ENCODE peak calls at places on chromosomes 11 and 22, in five cellular contexts. D is HL-60, J is fibroblast of lung, L is MCF 10A, X is foreskin fibroblast. Q is an unnamed sample.

GRCh38 chr11:471468-472145 is 21.5 kb downstream of the PTDSS2 start:
- DNase-seq in D (no peak), J (no peak), L (no peak), X (no peak), Q (no peak)

GRCh38 chr11:102986815-102987214 is 31.3 kb upstream of the MMP13 start:
- DNase-seq in D (no peak), J (peak; percentile 78), L (peak; percentile 36), X (peak; percentile 71), Q (no peak)

GRCh38 chr22:24325105-24325757 is 54.6 kb downstream of the SPECC1L start:
- DNase-seq in D (peak; percentile 55), J (peak; percentile 88), L (peak; percentile 61), X (peak; percentile 76), Q (peak; percentile 78)

GRCh38 chr22:25051073-25051472 is 98.6 kb downstream of the KIAA1671 start:
- DNase-seq in D (no peak), J (no peak), L (no peak), X (no peak), Q (no peak)

GRCh38 chr22:42419328-42419881 is 12.8 kb downstream of the NFAM1 start:
- DNase-seq in D (no peak), J (no peak), L (no peak), X (no peak), Q (no peak)

GRCh38 chr22:27433585-27434190 is 367.9 kb downstream of the MN1 start:
- DNase-seq in D (no peak), J (no peak), L (peak; percentile 11), X (no peak), Q (no peak)

GRCh38 chr11:95450547-95451123 is 219.6 kb upstream of the SESN3 start:
- DNase-seq in D (no peak), J (peak; percentile 67), L (no peak), X (no peak), Q (no peak)

GRCh38 chr22:19604711-19605268 is 80.6 kb upstream of the CLDN5 start:
- DNase-seq in D (no peak), J (no peak), L (no peak), X (no peak), Q (no peak)

GRCh38 chr22:44706488-44706887 is 4.5 kb downstream of the PRR5 start:
- DNase-seq in D (no peak), J (no peak), L (no peak), X (no peak), Q (no peak)

GRCh38 chr11:130068546-130068985 is 1.1 kb upstream of the APLP2 start:
- DNase-seq in D (no peak), J (no peak), L (no peak), X (no peak), Q (no peak)

GRCh38 chr11:68684385-68685356 is at the start of gene GAL:
- DNase-seq in D (peak; percentile 20), J (no peak), L (no peak), X (no peak), Q (no peak)

GRCh38 chr22:40878937-40879336 is 17.0 kb upstream of the DNAJB7 start:
- DNase-seq in D (no peak), J (no peak), L (no peak), X (no peak), Q (no peak)

GRCh38 chr11:123231263-123231662 is 36.2 kb upstream of the CLMP start:
- DNase-seq in D (no peak), J (no peak), L (no peak), X (peak; percentile 61), Q (no peak)

GRCh38 chr11:104624021-104624420 is 274.2 kb downstream of the CASP12 start:
- DNase-seq in D (no peak), J (no peak), L (no peak), X (no peak), Q (peak; percentile 43)

GRCh38 chr11:19714387-19715363 is 2.0 kb downstream of the NAV2 start:
- DNase-seq in D (no peak), J (peak; percentile 60), L (peak; percentile 72), X (peak; percentile 80), Q (no peak)

GRCh38 chr11:116733386-116733755 is 39.4 kb downstream of the BUD13 start:
- DNase-seq in D (no peak), J (no peak), L (no peak), X (no peak), Q (no peak)

GRCh38 chr11:65102142-65103095 is 6.4 kb downstream of the VPS51 start:
- DNase-seq in D (no peak), J (no peak), L (no peak), X (no peak), Q (no peak)

Q was measured in A673.